ENCODE peak calls at places on chromosomes 6 and 20, in five cellular contexts. X is T-helper 1 cell, T is CD14-positive monocyte, H is heart left ventricle, K is AG10803. P is an unnamed sample.
A peak's percentile ranks its signal among the peaks of the same experiment; 100 is the strongest.

GRCh38 chr6:159098636-159099106 is 53.9 kb upstream of the TAGAP start:
- DNase-seq in X (peak; percentile 65), T (peak; percentile 83), H (no peak), K (no peak), P (no peak)

GRCh38 chr6:112231609-112232060 is 22.7 kb downstream of the LAMA4 start:
- DNase-seq in X (no peak), T (no peak), H (no peak), K (peak; percentile 64), P (no peak)

GRCh38 chr20:47888351-47888750 is 103.1 kb upstream of the SULF2 start:
- DNase-seq in X (no peak), T (no peak), H (no peak), K (no peak), P (no peak)

GRCh38 chr20:33516882-33517281 is 27.0 kb downstream of the CBFA2T2 start:
- DNase-seq in X (no peak), T (no peak), H (no peak), K (peak; percentile 33), P (no peak)

GRCh38 chr6:132084811-132085509 is 133.8 kb upstream of the CCN2 start:
- DNase-seq in X (no peak), T (no peak), H (no peak), K (peak; percentile 99), P (no peak)

GRCh38 chr20:53883098-53883762 is 187.2 kb downstream of the BCAS1 start:
- DNase-seq in X (no peak), T (no peak), H (no peak), K (peak; percentile 80), P (no peak)

GRCh38 chr6:135657207-135657606 is 159.7 kb upstream of the AHI1 start:
- DNase-seq in X (no peak), T (no peak), H (no peak), K (no peak), P (no peak)

GRCh38 chr6:34525431-34526175 is 30.5 kb downstream of the SPDEF start:
- DNase-seq in X (no peak), T (no peak), H (peak; percentile 53), K (no peak), P (no peak)

GRCh38 chr6:88220493-88220892 is 54.3 kb upstream of the CNR1 start:
- DNase-seq in X (no peak), T (no peak), H (no peak), K (no peak), P (no peak)

GRCh38 chr6:958531-958930 is 265.6 kb upstream of the EXOC2 start:
- DNase-seq in X (no peak), T (no peak), H (no peak), K (peak; percentile 88), P (no peak)

GRCh38 chr6:63819831-63820230 is 184.2 kb downstream of the PHF3 start:
- DNase-seq in X (no peak), T (no peak), H (no peak), K (no peak), P (no peak)

GRCh38 chr6:79750806-79751205 is 119.7 kb downstream of the SH3BGRL2 start:
- DNase-seq in X (no peak), T (no peak), H (no peak), K (no peak), P (no peak)

GRCh38 chr6:114342086-114342825 is 567 bp downstream of the HS3ST5 start:
- DNase-seq in X (no peak), T (no peak), H (no peak), K (no peak), P (no peak)

GRCh38 chr6:83860347-83860731 is 850 bp downstream of the CYB5R4 start:
- DNase-seq in X (no peak), T (no peak), H (no peak), K (no peak), P (no peak)

GRCh38 chr20:17762873-17763557 is 63.2 kb downstream of the BANF2 start:
- DNase-seq in X (no peak), T (no peak), H (no peak), K (no peak), P (no peak)

GRCh38 chr6:147205690-147206600 is 1.7 kb downstream of the STXBP5 start:
- DNase-seq in X (no peak), T (no peak), H (no peak), K (peak; percentile 22), P (no peak)

GRCh38 chr6:140979642-140980091 is 1153.1 kb upstream of the GJE1 start:
- DNase-seq in X (no peak), T (no peak), H (no peak), K (peak; percentile 95), P (no peak)

GRCh38 chr6:26243132-26243531 is 121.9 kb upstream of the BTN3A2 start:
- DNase-seq in X (no peak), T (no peak), H (no peak), K (no peak), P (no peak)

GRCh38 chr6:36127462-36128016 is 2.8 kb upstream of the MAPK13 start:
- DNase-seq in X (no peak), T (peak; percentile 98), H (peak; percentile 78), K (peak; percentile 79), P (no peak)

GRCh38 chr20:63854766-63855362 is 6.4 kb upstream of the ABHD16B start:
- DNase-seq in X (no peak), T (no peak), H (peak; percentile 81), K (no peak), P (no peak)

GRCh38 chr6:80637312-80637711 is 530.8 kb downstream of the BCKDHB start:
- DNase-seq in X (no peak), T (no peak), H (no peak), K (peak; percentile 60), P (no peak)

GRCh38 chr6:138545621-138545980 is 46.3 kb upstream of the NHSL1 start:
- DNase-seq in X (no peak), T (no peak), H (peak; percentile 89), K (peak; percentile 63), P (no peak)

GRCh38 chr6:166459906-166460305 is 77.2 kb upstream of the MPC1 start:
- DNase-seq in X (no peak), T (no peak), H (no peak), K (no peak), P (no peak)

GRCh38 chr20:44074252-44075151 is 112.5 kb downstream of the JPH2 start:
- DNase-seq in X (no peak), T (no peak), H (peak; percentile 77), K (peak; percentile 50), P (no peak)

GRCh38 chr6:53100561-53100960 is 35.4 kb downstream of the FBXO9 start:
- DNase-seq in X (no peak), T (no peak), H (no peak), K (peak; percentile 8), P (no peak)

GRCh38 chr6:158654498-158654897 is 4.6 kb downstream of the SYTL3 start:
- DNase-seq in X (no peak), T (peak; percentile 93), H (peak; percentile 87), K (peak; percentile 94), P (no peak)

GRCh38 chr6:140320081-140320798 is 945.8 kb upstream of the CITED2 start:
- DNase-seq in X (no peak), T (no peak), H (no peak), K (peak; percentile 26), P (no peak)

GRCh38 chr6:77124604-77125003 is 338.7 kb downstream of the HTR1B start:
- DNase-seq in X (no peak), T (no peak), H (no peak), K (no peak), P (no peak)

GRCh38 chr6:82205793-82206425 is 41.6 kb downstream of the IBTK start:
- DNase-seq in X (no peak), T (no peak), H (no peak), K (no peak), P (no peak)

GRCh38 chr6:134295953-134296553 is 21.9 kb downstream of the SGK1 start:
- DNase-seq in X (no peak), T (peak; percentile 80), H (no peak), K (peak; percentile 99), P (no peak)

GRCh38 chr6:130617658-130618057 is 209.5 kb upstream of the SMLR1 start:
- DNase-seq in X (no peak), T (no peak), H (no peak), K (no peak), P (no peak)

GRCh38 chr20:14406495-14406894 is 69.1 kb upstream of the FLRT3 start:
- DNase-seq in X (no peak), T (no peak), H (no peak), K (peak; percentile 50), P (no peak)

GRCh38 chr6:53623497-53623896 is 42.1 kb downstream of the KLHL31 start:
- DNase-seq in X (no peak), T (no peak), H (no peak), K (peak; percentile 70), P (peak; percentile 46)

GRCh38 chr6:78436335-78436734 is 431.0 kb upstream of the IRAK1BP1 start:
- DNase-seq in X (no peak), T (no peak), H (no peak), K (peak; percentile 30), P (no peak)

GRCh38 chr6:125231133-125231532 is 70.6 kb downstream of the HDDC2 start:
- DNase-seq in X (no peak), T (no peak), H (no peak), K (no peak), P (no peak)

GRCh38 chr6:169368200-169368599 is 114.6 kb upstream of the THBS2 start:
- DNase-seq in X (no peak), T (no peak), H (no peak), K (no peak), P (no peak)

GRCh38 chr20:11403711-11404110 is 514.0 kb upstream of the BTBD3 start:
- DNase-seq in X (no peak), T (no peak), H (no peak), K (peak; percentile 28), P (no peak)

GRCh38 chr20:4925842-4926530 is 75.3 kb downstream of the SLC23A2 start:
- DNase-seq in X (no peak), T (no peak), H (peak; percentile 68), K (peak; percentile 18), P (no peak)

P was measured in SIG-M5.